ENCODE peak calls at places on chromosomes 13 and 19, in nine cellular contexts. D is A549, Z is tibial nerve, E is transverse colon, G is ovary, O is stomach, N is GM12878, F is SK-N-SH, Y is sigmoid colon. I is an unnamed sample.

GRCh38 chr13:109331898-109332297 is 454.5 kb downstream of the IRS2 start:
- DNase-seq in G (no peak), D (no peak), Y (no peak), N (no peak), O (no peak), Z (no peak), F (peak), E (no peak), I (no peak)

GRCh38 chr13:24076124-24076523 is 84.4 kb upstream of the SPATA13 start:
- DNase-seq in Y (no peak), Z (no peak), O (peak), G (no peak), E (peak), N (no peak), D (peak), F (no peak), I (no peak)

GRCh38 chr19:17406887-17407196 is 1.4 kb upstream of the BST2 start:
- DNase-seq in N (no peak), D (no peak), G (no peak), E (no peak), O (no peak), F (no peak), Y (no peak), Z (no peak), I (no peak)

GRCh38 chr13:102293723-102294122 is 108.1 kb downstream of the FGF14 start:
- DNase-seq in E (no peak), D (no peak), F (no peak), N (no peak), O (no peak), Y (no peak), G (no peak), Z (no peak), I (no peak)

GRCh38 chr19:16254851-16255408 is 57.2 kb downstream of the AP1M1 start:
- DNase-seq in D (no peak), Y (no peak), Z (no peak), F (no peak), E (no peak), O (no peak), N (no peak), G (no peak), I (no peak)

GRCh38 chr19:28341810-28342350 is 871.1 kb downstream of the UQCRFS1 start:
- DNase-seq in D (no peak), F (no peak), Z (no peak), G (no peak), Y (no peak), E (no peak), N (no peak), O (no peak), I (no peak)

GRCh38 chr19:15293751-15294505 is 38.4 kb downstream of the BRD4 start:
- DNase-seq in N (no peak), E (no peak), F (peak), Z (no peak), Y (no peak), O (no peak), G (no peak), D (no peak), I (no peak)

GRCh38 chr19:11176466-11177193 is 20.7 kb downstream of the KANK2 start:
- DNase-seq in E (no peak), F (peak), N (no peak), Y (no peak), O (no peak), D (no peak), Z (no peak), G (no peak), I (no peak)

GRCh38 chr13:95002126-95002525 is 289.8 kb upstream of the SOX21 start:
- DNase-seq in N (no peak), G (no peak), D (no peak), F (no peak), E (no peak), Y (no peak), O (no peak), Z (no peak), I (no peak)

GRCh38 chr19:16382775-16383543 is 58.3 kb downstream of the KLF2 start:
- DNase-seq in D (peak), Z (peak), O (peak), E (peak), Y (peak), G (peak), N (no peak), F (peak), I (peak)

GRCh38 chr19:2171349-2172145 is 7.8 kb downstream of the DOT1L start:
- DNase-seq in Y (no peak), G (no peak), D (no peak), O (peak), E (peak), Z (no peak), N (peak), F (peak), I (no peak)

GRCh38 chr19:1923319-1923718 is 17.7 kb upstream of the CSNK1G2 start:
- DNase-seq in G (no peak), Y (no peak), O (no peak), F (no peak), D (no peak), E (no peak), N (no peak), Z (no peak), I (no peak)

GRCh38 chr13:48214519-48215121 is 18.4 kb upstream of the ITM2B start:
- DNase-seq in Y (no peak), D (no peak), F (no peak), O (no peak), N (no peak), G (no peak), Z (no peak), E (no peak), I (no peak)

GRCh38 chr19:18798384-18799352 is 7.6 kb upstream of the COMP start:
- DNase-seq in F (no peak), G (no peak), N (no peak), O (peak), Z (no peak), E (peak), Y (peak), D (no peak), I (no peak)

GRCh38 chr13:34931572-34931971 is 10.5 kb upstream of the NBEA start:
- DNase-seq in F (no peak), D (peak), Z (no peak), O (no peak), G (no peak), N (no peak), E (no peak), Y (no peak), I (no peak)

GRCh38 chr13:60612593-60612992 is 215.6 kb downstream of the TDRD3 start:
- DNase-seq in F (no peak), Z (no peak), G (no peak), N (no peak), E (no peak), Y (no peak), D (no peak), O (no peak), I (no peak)

GRCh38 chr13:50236898-50237318 is 221.7 kb downstream of the KCNRG start:
- DNase-seq in N (peak), Y (no peak), G (no peak), D (no peak), O (no peak), Z (no peak), F (no peak), E (no peak), I (no peak)

GRCh38 chr13:99028890-99029289 is 51.0 kb upstream of the DOCK9 start:
- DNase-seq in D (peak), G (no peak), F (no peak), Z (no peak), E (no peak), O (no peak), N (no peak), Y (no peak), I (no peak)

GRCh38 chr13:33452873-33453558 is 167.5 kb upstream of the STARD13 start:
- DNase-seq in Y (peak), G (no peak), D (no peak), O (no peak), F (no peak), Z (no peak), N (no peak), E (no peak), I (no peak)

GRCh38 chr19:44662686-44663085 is 8.6 kb upstream of the CEACAM19 start:
- DNase-seq in E (no peak), O (no peak), D (no peak), G (no peak), F (no peak), Z (no peak), Y (no peak), N (no peak), I (no peak)

GRCh38 chr13:80979035-80979641 is 638.2 kb upstream of the SPRY2 start:
- DNase-seq in N (peak), G (no peak), F (peak), E (peak), D (peak), Z (no peak), Y (no peak), O (peak), I (no peak)

GRCh38 chr19:29771708-29772415 is 39.9 kb upstream of the CCNE1 start:
- DNase-seq in G (no peak), Y (no peak), Z (no peak), O (peak), D (peak), F (peak), N (no peak), E (peak), I (no peak)

GRCh38 chr13:24228852-24229458 is 68.4 kb downstream of the SPATA13 start:
- DNase-seq in Z (no peak), Y (no peak), O (no peak), N (no peak), G (no peak), D (peak), F (peak), E (no peak), I (no peak)

GRCh38 chr19:44345969-44346368 is 10.5 kb downstream of the ZNF112 start:
- DNase-seq in Y (no peak), F (no peak), D (no peak), Z (no peak), G (no peak), E (no peak), O (no peak), N (no peak), I (no peak)

DNA sequence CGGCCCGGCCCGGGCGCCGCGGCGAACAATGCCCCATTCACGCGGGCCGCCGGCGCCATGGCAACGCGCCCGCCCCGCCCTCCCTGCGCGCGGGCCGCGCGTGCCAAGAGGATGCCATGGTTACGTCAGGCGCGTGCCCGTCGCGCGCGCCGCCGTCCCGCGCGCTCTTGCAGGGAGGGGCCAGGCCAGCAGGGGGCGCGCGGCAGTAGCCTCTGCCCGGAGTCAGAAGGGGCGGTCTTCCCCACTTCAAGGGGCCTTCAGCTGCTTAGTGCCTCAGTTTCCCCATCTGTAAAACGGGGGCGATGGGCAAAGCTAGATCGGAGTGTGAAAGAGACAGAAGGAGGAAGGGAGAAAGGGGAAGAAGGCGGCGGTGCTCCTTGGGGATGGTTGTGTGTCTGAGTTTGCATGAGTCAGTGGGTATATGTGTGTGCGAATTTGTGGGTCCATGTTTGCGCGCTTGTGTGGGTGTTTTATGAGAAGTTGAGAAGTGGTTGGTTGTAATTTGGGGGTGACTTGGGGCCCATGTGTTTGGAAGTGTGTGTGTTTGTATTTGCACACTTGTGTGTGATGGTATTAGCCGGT is 11.6 kb upstream of the NFIX start:
- DNase-seq in Y (peak), N (no peak), F (peak), Z (peak), O (peak), G (peak), E (peak), D (peak), I (no peak)
- H3K4me3 ChIP-seq in Y (peak), N (peak), F (peak), Z (peak), O (peak), G (peak), E (peak), D (peak), I (peak)

GRCh38 chr19:3345850-3346460 is 20.4 kb upstream of the NFIC start:
- DNase-seq in Z (no peak), O (no peak), Y (no peak), F (no peak), E (no peak), N (no peak), D (no peak), G (peak), I (no peak)

GRCh38 chr19:3350014-3350663 is 16.2 kb upstream of the NFIC start:
- DNase-seq in Y (peak), F (no peak), E (peak), G (no peak), N (no peak), O (peak), D (no peak), Z (no peak), I (no peak)

GRCh38 chr19:3344608-3345598 is 21.5 kb upstream of the NFIC start:
- DNase-seq in D (no peak), Z (no peak), G (peak), F (no peak), N (no peak), O (no peak), Y (no peak), E (no peak), I (no peak)

GRCh38 chr19:3346677-3347353 is 19.6 kb upstream of the NFIC start:
- DNase-seq in O (peak), E (peak), N (no peak), G (peak), Z (peak), F (no peak), Y (peak), D (no peak), I (no peak)

DNA sequence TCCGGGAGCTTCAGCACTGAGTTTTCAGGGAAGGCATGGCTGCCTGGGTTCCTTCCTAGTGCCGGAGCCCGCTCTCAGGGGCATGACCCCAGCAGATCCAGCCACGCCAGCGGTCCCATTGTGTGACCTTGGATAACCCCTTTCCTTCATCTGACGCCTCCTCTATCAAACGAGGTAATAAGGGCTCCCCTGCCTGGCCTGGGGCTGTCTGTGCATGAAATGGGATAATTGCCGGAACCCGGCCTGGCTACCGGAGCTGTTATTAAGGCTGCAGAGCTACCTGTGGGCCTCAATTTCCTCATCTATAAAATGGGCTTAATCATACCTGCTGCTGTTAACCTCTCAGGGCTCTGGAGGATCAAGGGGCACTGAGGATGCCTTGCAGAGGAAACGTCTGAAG is 18.3 kb upstream of the NFIC start:
- DNase-seq in Y (no peak), F (no peak), O (no peak), E (no peak), D (no peak), N (no peak), Z (no peak), G (no peak), I (no peak)
- TF ChIP-seq CTCF in Y (no peak), F (no peak), O (no peak), E (no peak), D (no peak), N (no peak), Z (no peak), G (no peak), I (no peak)

GRCh38 chr19:35249848-35250711 is 1.3 kb downstream of the LSR start:
- DNase-seq in O (no peak), F (no peak), E (no peak), G (no peak), D (no peak), Z (no peak), N (no peak), Y (peak), I (peak)

GRCh38 chr19:35246466-35247096 is 2.2 kb upstream of the LSR start:
- DNase-seq in D (no peak), N (no peak), Z (no peak), E (no peak), O (no peak), F (no peak), G (no peak), Y (no peak), I (no peak)

GRCh38 chr19:35247526-35248309 is 1.1 kb upstream of the LSR start:
- DNase-seq in E (peak), O (peak), D (peak), Z (no peak), F (no peak), Y (no peak), N (peak), G (peak), I (no peak)

GRCh38 chr19:35249146-35249847 is 495 bp downstream of the LSR start:
- DNase-seq in Z (no peak), D (no peak), N (no peak), G (no peak), F (no peak), E (peak), Y (peak), O (no peak), I (peak)

DNA sequence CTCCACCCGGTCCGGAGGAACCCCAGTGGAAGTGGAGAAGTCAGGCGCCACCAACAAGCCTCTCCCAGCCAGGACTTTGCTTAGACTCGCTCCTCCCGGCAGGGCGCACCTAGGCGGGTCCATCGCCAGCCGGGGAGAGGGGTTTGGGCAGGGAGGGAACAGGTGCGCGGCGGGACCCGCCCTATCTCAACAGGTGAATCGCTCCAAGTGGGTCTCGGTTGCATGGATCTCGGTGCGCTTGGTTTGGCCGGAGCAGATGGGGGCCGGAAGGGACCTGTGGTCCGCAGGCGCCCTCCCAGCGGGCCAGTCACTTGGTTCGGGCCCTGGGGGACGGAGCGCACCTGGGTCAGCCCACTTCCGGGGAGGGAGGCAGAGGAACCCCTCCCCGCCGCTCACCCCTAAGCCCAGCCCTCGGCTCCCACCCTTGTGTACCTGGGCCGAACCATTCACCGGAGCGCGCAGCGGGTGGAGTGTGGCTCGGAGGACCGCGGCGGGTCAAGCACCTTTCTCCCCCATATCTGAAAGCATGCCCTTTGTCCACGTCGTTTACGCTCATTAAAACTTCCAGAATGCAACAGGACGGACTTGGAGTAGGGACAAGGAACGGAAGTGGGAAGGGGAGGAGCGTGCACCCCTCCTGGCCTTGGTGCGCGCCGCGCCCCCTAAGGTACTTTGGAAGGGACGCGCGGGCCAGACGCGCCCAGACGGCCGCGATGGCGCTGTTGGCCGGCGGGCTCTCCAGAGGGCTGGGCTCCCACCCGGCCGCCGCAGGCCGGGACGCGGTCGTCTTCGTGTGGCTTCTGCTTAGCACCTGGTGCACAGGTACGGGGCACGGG is at the start of gene LSR:
- DNase-seq in N (peak), Z (no peak), E (peak), D (peak), F (no peak), Y (no peak), G (peak), O (peak), I (no peak)
- TF ChIP-seq EP300 in N (no peak), Z (no peak), E (no peak), D (no peak), F (no peak), Y (no peak), G (no peak), O (no peak), I (no peak)

GRCh38 chr19:38413416-38413815 is 10.5 kb downstream of the FAM98C start:
- DNase-seq in O (no peak), Y (no peak), Z (no peak), F (no peak), G (no peak), D (no peak), N (no peak), E (no peak), I (no peak)

GRCh38 chr19:38417544-38418506 is 8.2 kb downstream of the RASGRP4 start:
- DNase-seq in G (no peak), F (no peak), Z (no peak), E (peak), Y (peak), N (no peak), O (peak), D (peak), I (no peak)

GRCh38 chr19:38412961-38413360 is 10.1 kb downstream of the FAM98C start:
- DNase-seq in F (no peak), E (no peak), O (no peak), Y (no peak), D (no peak), G (no peak), Z (no peak), N (no peak), I (no peak)

GRCh38 chr19:38420935-38421334 is 5.1 kb downstream of the RASGRP4 start:
- DNase-seq in O (no peak), E (no peak), Y (no peak), N (no peak), Z (no peak), F (no peak), D (no peak), G (no peak), I (no peak)

GRCh38 chr19:38417146-38417543 is 8.9 kb downstream of the RASGRP4 start:
- DNase-seq in O (no peak), G (no peak), N (no peak), E (no peak), Y (no peak), F (no peak), D (no peak), Z (no peak), I (no peak)
- H3K4me3 ChIP-seq in O (no peak), G (no peak), N (peak), E (no peak), Y (no peak), F (no peak), D (no peak), Z (no peak), I (peak)

DNA sequence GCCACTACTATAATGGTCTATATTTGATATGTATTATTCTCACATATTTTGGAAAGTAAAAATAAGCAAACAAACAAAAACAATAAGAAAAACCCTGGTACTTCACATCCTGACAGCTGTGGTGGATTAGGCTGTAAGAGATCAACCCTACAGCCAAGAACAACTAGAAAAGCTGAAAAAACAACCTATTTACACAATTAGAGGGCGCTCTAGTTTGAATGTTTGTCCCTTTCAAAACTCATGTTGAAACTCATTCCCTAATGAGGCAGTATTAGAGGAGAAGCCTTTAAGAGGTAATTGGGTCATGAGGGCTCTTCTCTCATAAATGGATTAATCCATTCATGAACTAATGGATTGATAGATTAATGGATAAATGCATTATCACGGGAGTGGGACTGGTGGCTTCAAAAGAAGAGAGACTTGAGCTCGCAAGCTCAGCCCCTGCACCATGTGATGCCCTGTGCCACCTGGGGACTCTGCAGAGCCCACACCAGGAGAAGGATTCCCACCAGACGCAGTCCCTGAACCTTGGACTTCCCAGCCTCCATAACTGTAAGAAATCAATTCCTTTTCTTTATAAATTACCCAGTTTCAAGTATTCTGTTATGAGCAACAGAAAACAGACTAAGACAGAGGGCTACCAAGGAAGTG is 733.9 kb upstream of the ARGLU1 start:
- DNase-seq in D (no peak), G (no peak), O (no peak), Y (no peak), F (no peak), Z (no peak), E (no peak), N (no peak), I (no peak)
- TF ChIP-seq CTCF in D (no peak), G (no peak), O (no peak), Y (no peak), F (peak), Z (no peak), E (no peak), N (no peak), I (no peak)

GRCh38 chr13:65744761-65745160 is 1485.4 kb downstream of the PCDH9 start:
- DNase-seq in N (no peak), Y (no peak), F (no peak), E (no peak), Z (no peak), G (no peak), O (no peak), D (no peak), I (no peak)
- TF ChIP-seq EP300 in N (no peak), Y (no peak), F (no peak), E (no peak), Z (no peak), G (no peak), O (no peak), D (no peak), I (no peak)

I was measured in suprapubic skin.